ENCODE peak calls at places on chromosomes 6 and 20, in seven cellular contexts. E is uterus; T is CD8-positive, alpha-beta T cell; B is PC-9; J is body of pancreas; W is fibroblast of lung; N is tibial nerve. G is an unnamed sample.
A peak's percentile ranks its signal among the peaks of the same experiment; 100 is the strongest.

GRCh38 chr6:24856246-24856599 is 57.5 kb upstream of the ARMH2 start:
- DNase-seq in E (no peak), T (no peak), B (no peak), J (no peak), W (no peak), N (no peak), G (no peak)

GRCh38 chr6:143034689-143035334 is 25.9 kb upstream of the AIG1 start:
- DNase-seq in E (no peak), T (no peak), B (no peak), J (no peak), W (no peak), N (no peak), G (peak; percentile 51)

GRCh38 chr6:5787054-5787720 is 219.5 kb downstream of the NRN1 start:
- DNase-seq in E (no peak), T (no peak), B (no peak), J (no peak), W (no peak), N (no peak), G (no peak)

GRCh38 chr6:130900913-130901312 is 73.7 kb downstream of the SMLR1 start:
- DNase-seq in E (peak; percentile 39), T (no peak), B (no peak), J (no peak), W (peak; percentile 78), N (no peak), G (no peak)

GRCh38 chr6:170286246-170286933 is 4.5 kb downstream of the DLL1 start:
- DNase-seq in E (peak; percentile 61), T (no peak), B (no peak), J (peak; percentile 44), W (no peak), N (no peak), G (no peak)

GRCh38 chr6:52384145-52384766 is 22.3 kb downstream of the PAQR8 start:
- DNase-seq in E (no peak), T (no peak), B (peak; percentile 50), J (no peak), W (no peak), N (no peak), G (no peak)

GRCh38 chr6:95866732-95867131 is 149.0 kb upstream of the FUT9 start:
- DNase-seq in E (no peak), T (no peak), B (no peak), J (peak; percentile 24), W (no peak), N (no peak), G (no peak)

GRCh38 chr6:47733879-47734558 is 35.6 kb downstream of the ADGRF4 start:
- DNase-seq in E (no peak), T (no peak), B (no peak), J (no peak), W (peak; percentile 6), N (peak; percentile 10), G (no peak)

GRCh38 chr6:64104051-64104450 is 468.4 kb downstream of the PHF3 start:
- DNase-seq in E (no peak), T (no peak), B (no peak), J (no peak), W (no peak), N (no peak), G (no peak)

DNA sequence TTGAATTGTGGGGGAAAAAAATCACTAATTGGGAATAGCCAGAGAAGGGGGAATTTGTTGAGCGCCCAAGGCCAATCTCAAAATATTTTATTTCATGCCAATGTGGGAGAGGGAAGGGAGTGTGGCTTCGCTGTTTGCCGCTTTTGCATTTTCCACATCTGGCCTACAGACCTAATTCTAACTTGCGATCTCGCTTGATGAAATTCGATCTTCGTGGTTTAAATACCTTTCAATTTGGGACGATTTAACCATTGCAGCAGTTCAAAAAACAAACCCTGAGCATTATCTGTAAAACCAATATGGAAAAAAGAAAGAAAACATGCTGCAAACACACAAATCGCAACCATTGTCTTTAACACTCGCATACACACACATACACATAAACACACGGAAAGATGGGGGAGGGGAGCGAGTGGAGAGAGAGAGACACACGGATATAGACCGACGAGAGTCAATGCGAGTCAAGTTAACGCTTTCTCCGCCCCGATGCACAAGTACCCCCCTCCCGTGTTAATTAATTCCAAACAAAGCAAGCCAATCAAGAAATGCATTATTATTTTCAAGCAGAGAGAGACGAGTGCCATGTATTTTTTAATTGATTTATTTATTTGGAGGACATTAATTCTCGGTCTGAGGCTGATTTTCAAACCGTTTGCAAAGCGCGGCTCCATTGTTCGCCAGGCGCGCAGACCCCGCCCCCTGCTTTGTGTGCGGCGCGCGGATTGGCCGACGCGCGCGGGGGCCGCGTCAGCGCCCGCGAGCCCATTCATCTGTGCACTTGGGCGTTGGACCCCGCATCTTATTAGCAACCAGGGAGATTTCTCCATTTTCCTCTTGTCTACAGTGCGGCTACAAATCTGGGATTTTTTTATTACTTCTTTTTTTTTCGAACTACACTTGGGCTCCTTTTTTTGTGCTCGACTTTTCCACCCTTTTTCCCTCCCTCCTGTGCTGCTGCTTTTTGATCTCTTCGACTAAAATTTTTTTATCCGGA is at the start of gene MARCKS:
- DNase-seq in E (peak; percentile 80), T (no peak), B (peak; percentile 77), J (peak; percentile 87), W (peak; percentile 91), N (peak; percentile 78), G (peak; percentile 91)
- H3K27ac ChIP-seq in E (peak within 1 kb of the TSS; percentile 94), T (no peak within 1 kb of the TSS), B (peak within 1 kb of the TSS; percentile 98), J (peak within 1 kb of the TSS; percentile 99), W (peak within 1 kb of the TSS; percentile 99), N (peak within 1 kb of the TSS; percentile 97), G (peak within 1 kb of the TSS; percentile 97)

GRCh38 chr20:18190466-18191233 is 53.0 kb downstream of the KAT14 start:
- DNase-seq in E (no peak), T (no peak), B (no peak), J (no peak), W (no peak), N (no peak), G (no peak)
- TF ChIP-seq CTCF in E (no peak), T (no peak), B (no peak), J (no peak), W (no peak), N (no peak), G (no peak)

GRCh38 chr6:7156666-7157278 is 49.0 kb downstream of the RREB1 start:
- DNase-seq in E (no peak), T (no peak), B (no peak), J (no peak), W (peak; percentile 52), N (no peak), G (no peak)
- H3K4me3 ChIP-seq in E (no peak overlapping the region), T (no peak overlapping the region), B (no peak overlapping the region), J (no peak overlapping the region), W (no peak overlapping the region), N (no peak overlapping the region), G (no peak overlapping the region)

GRCh38 chr6:2962636-2963035 is 8.7 kb downstream of the SERPINB6 start:
- DNase-seq in E (no peak), T (no peak), B (no peak), J (no peak), W (no peak), N (no peak), G (no peak)
- H3K27ac ChIP-seq in E (no peak overlapping the region), T (no peak overlapping the region), B (no peak overlapping the region), J (peak overlapping the region; percentile 81), W (no peak overlapping the region), N (peak overlapping the region; percentile 46), G (peak overlapping the region; percentile 50)

GRCh38 chr20:30284533-30284932 is 972.9 kb upstream of the DEFB115 start:
- DNase-seq in E (no peak), T (no peak), B (no peak), J (no peak), W (no peak), N (no peak), G (no peak)

GRCh38 chr20:30281584-30282197 is 975.8 kb upstream of the DEFB115 start:
- DNase-seq in E (no peak), T (no peak), B (no peak), J (no peak), W (no peak), N (no peak), G (no peak)

GRCh38 chr20:30286157-30286556 is 971.3 kb upstream of the DEFB115 start:
- DNase-seq in E (no peak), T (no peak), B (no peak), J (peak; percentile 29), W (peak; percentile 39), N (no peak), G (no peak)
- TF ChIP-seq CTCF in E (no peak), T (no peak), B (no peak), J (peak; percentile 50), W (peak; percentile 46), N (no peak), G (no peak)

DNA sequence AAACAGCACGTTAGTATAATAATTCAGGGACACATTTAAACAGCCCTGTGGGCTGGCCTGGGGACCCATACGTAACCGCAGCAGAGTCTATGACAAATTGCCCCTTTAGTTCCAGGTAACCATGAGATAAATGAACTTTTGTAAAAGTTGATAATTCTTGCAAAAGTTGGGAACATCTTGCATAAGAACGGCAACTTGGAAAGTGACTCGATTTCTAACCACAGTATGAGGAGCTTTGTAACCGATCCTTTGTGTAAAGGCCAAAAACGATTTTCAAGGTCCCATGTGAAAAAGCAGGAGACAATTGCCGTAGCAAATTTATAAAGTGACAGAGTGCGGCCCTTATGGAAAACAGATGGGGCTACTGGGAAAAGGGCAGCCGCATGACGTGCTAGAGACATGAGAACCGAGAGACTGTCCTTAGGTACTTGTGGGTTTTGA is 81.6 kb downstream of the PSMG4 start:
- DNase-seq in E (no peak), T (no peak), B (no peak), J (no peak), W (peak; percentile 66), N (peak; percentile 57), G (no peak)
- H3K4me3 ChIP-seq in E (no peak overlapping the region), T (no peak overlapping the region), B (no peak overlapping the region), J (no peak overlapping the region), W (no peak overlapping the region), N (no peak overlapping the region), G (no peak overlapping the region)

GRCh38 chr20:24506696-24507095 is 37.3 kb downstream of the SYNDIG1 start:
- DNase-seq in E (no peak), T (no peak), B (no peak), J (no peak), W (no peak), N (no peak), G (no peak)

GRCh38 chr20:24503352-24503931 is 34.0 kb downstream of the SYNDIG1 start:
- DNase-seq in E (peak; percentile 36), T (no peak), B (no peak), J (no peak), W (peak; percentile 4), N (no peak), G (no peak)

GRCh38 chr20:24506146-24506545 is 36.7 kb downstream of the SYNDIG1 start:
- DNase-seq in E (no peak), T (no peak), B (no peak), J (no peak), W (no peak), N (no peak), G (no peak)

GRCh38 chr20:24502661-24503060 is 33.2 kb downstream of the SYNDIG1 start:
- DNase-seq in E (no peak), T (no peak), B (no peak), J (no peak), W (no peak), N (no peak), G (no peak)

GRCh38 chr20:24504331-24505285 is 35.2 kb downstream of the SYNDIG1 start:
- DNase-seq in E (no peak), T (no peak), B (no peak), J (no peak), W (no peak), N (no peak), G (no peak)
- H3K27ac ChIP-seq in E (no peak overlapping the region), T (no peak overlapping the region), B (no peak overlapping the region), J (no peak overlapping the region), W (no peak overlapping the region), N (no peak overlapping the region), G (no peak overlapping the region)